ENCODE peak calls at places on chromosomes 11 and 22, in five cellular contexts. R is fibroblast of pulmonary artery, W is psoas muscle, S is cardiac fibroblast, Q is astrocyte of the spinal cord. O is an unnamed sample.

GRCh38 chr11:83871013-83871412 is 584.8 kb upstream of the CCDC90B start:
- DNase-seq in R (no peak), W (no peak), S (no peak), Q (no peak), O (no peak)

GRCh38 chr11:67545280-67545679 is 22.0 kb upstream of the CABP2 start:
- DNase-seq in R (no peak), W (peak), S (no peak), Q (no peak), O (no peak)

GRCh38 chr11:71482746-71483364 is 29.9 kb downstream of the NADSYN1 start:
- DNase-seq in R (no peak), W (no peak), S (no peak), Q (no peak), O (no peak)

GRCh38 chr11:102225689-102226562 is 91.4 kb upstream of the BIRC3 start:
- DNase-seq in R (peak), W (no peak), S (peak), Q (peak), O (no peak)

GRCh38 chr11:35009191-35009940 is 92.9 kb downstream of the PDHX start:
- DNase-seq in R (peak), W (no peak), S (peak), Q (peak), O (no peak)

GRCh38 chr11:131859811-131860210 is 489.4 kb downstream of the NTM start:
- DNase-seq in R (peak), W (no peak), S (peak), Q (peak), O (no peak)

GRCh38 chr22:31945478-31945815 is 1.1 kb downstream of the YWHAH start:
- DNase-seq in R (no peak), W (no peak), S (no peak), Q (no peak), O (no peak)

GRCh38 chr11:113697075-113697474 is 9.0 kb downstream of the TMPRSS5 start:
- DNase-seq in R (no peak), W (no peak), S (no peak), Q (no peak), O (no peak)

GRCh38 chr22:48268293-48268692 is 1505.8 kb downstream of the TBC1D22A start:
- DNase-seq in R (no peak), W (no peak), S (no peak), Q (no peak), O (no peak)

GRCh38 chr22:36383110-36383581 is 4.6 kb downstream of the MYH9 start:
- DNase-seq in R (peak), W (no peak), S (peak), Q (peak), O (peak)

GRCh38 chr22:49229483-49230193 is 598.0 kb downstream of the BRD1 start:
- DNase-seq in R (no peak), W (no peak), S (no peak), Q (no peak), O (no peak)

GRCh38 chr22:43706151-43706550 is 106.0 kb downstream of the EFCAB6 start:
- DNase-seq in R (no peak), W (no peak), S (no peak), Q (no peak), O (no peak)

DNA sequence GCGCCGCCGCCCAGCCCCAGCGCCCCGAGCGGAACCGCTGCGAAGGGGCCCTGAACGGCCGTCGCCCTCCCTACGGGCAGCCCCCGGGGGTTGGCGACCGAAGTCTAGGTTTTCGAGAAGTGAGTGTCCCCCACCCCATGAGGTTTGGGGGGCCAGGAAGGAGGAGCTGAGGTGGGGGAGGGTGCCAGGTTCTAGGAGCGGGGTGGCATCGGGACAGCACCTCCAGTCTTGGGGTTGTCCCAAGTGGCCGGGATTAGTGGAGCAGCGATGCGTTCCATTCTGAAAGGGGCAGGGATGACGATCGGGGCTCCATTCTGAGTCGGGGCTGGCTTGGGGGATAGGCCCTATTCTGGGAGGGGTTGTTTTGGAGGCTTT is 408 bp downstream of the PPP2R5B start:
- DNase-seq in R (no peak), W (no peak), S (peak), Q (no peak), O (no peak)
- H3K4me3 ChIP-seq in R (peak), W (peak), S (peak), Q (peak), O (peak)

DNA sequence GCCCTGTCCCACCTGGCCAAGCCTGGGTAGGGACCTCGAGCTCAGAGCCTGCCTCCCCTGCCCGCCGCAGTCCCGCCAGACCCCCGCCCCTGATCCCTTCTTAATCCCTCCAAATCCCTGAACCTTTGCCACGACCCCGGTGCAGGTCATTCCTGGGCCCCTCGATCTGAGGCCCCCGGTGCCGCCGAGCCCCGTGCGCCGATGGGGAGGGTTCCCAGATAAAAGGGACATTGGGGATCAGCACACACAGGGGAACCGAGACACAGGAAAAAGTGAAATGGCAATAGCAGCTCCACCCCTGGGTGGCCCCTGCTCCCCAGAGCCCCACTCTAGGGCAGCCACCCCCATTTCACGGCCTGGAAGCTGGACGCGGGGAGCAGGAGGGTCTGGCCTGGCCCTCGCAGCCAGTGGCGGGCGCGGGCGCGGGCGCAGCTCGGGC is 1.3 kb upstream of the WNT7B start:
- DNase-seq in R (no peak), W (no peak), S (no peak), Q (no peak), O (no peak)
- H3K4me3 ChIP-seq in R (no peak), W (peak), S (no peak), Q (no peak), O (peak)

GRCh38 chr11:110952150-110952549 is 239.9 kb upstream of the ARHGAP20 start:
- DNase-seq in R (no peak), W (no peak), S (no peak), Q (no peak), O (no peak)

GRCh38 chr11:110951041-110951440 is 238.8 kb upstream of the ARHGAP20 start:
- DNase-seq in R (no peak), W (no peak), S (no peak), Q (no peak), O (no peak)

GRCh38 chr11:110951609-110952008 is 239.4 kb upstream of the ARHGAP20 start:
- DNase-seq in R (no peak), W (no peak), S (no peak), Q (no peak), O (no peak)

GRCh38 chr11:110947100-110947499 is 234.9 kb upstream of the ARHGAP20 start:
- DNase-seq in R (no peak), W (peak), S (no peak), Q (no peak), O (no peak)

DNA sequence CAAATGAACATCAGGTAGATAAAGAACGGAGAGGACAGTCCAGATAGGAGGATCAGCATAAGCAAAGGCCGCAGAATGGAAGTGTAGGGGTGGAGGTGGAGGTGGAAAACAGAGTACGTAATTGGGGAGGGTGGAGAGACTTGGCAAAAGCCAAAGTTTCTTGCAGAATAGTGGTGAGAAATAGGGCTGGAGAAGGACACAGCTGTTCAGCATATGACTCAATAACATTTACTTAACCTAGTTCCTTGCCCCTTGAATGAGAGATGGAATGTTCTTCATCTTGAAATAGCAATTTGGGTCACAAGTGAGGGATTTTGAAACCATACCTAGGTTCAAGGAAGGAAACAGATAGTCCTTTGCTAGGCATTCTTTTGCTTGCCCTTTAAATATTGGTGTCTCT is 235.9 kb upstream of the ARHGAP20 start:
- DNase-seq in R (peak), W (no peak), S (peak), Q (peak), O (no peak)
- H3K4me3 ChIP-seq in R (no peak), W (no peak), S (no peak), Q (no peak), O (no peak)

GRCh38 chr11:7577226-7577882 is 63.6 kb downstream of the PPFIBP2 start:
- DNase-seq in R (peak), W (peak), S (no peak), Q (peak), O (no peak)
- H3K4me3 ChIP-seq in R (peak), W (peak), S (peak), Q (peak), O (peak)

GRCh38 chr11:10898763-10899541 is 41.1 kb upstream of the ZBED5 start:
- DNase-seq in R (no peak), W (peak), S (no peak), Q (no peak), O (no peak)
- H3K4me3 ChIP-seq in R (peak), W (peak), S (peak), Q (no peak), O (no peak)

GRCh38 chr11:65503606-65503922 is 4.7 kb downstream of the MALAT1 start:
- DNase-seq in R (peak), W (no peak), S (peak), Q (no peak), O (no peak)

GRCh38 chr11:65503923-65504670 is 5.3 kb downstream of the MALAT1 start:
- DNase-seq in R (peak), W (no peak), S (peak), Q (peak), O (no peak)

GRCh38 chr11:65502274-65502851 is 3.5 kb downstream of the MALAT1 start:
- DNase-seq in R (peak), W (no peak), S (peak), Q (peak), O (no peak)

GRCh38 chr11:65501530-65502273 is 2.9 kb downstream of the MALAT1 start:
- DNase-seq in R (peak), W (no peak), S (peak), Q (peak), O (no peak)

DNA sequence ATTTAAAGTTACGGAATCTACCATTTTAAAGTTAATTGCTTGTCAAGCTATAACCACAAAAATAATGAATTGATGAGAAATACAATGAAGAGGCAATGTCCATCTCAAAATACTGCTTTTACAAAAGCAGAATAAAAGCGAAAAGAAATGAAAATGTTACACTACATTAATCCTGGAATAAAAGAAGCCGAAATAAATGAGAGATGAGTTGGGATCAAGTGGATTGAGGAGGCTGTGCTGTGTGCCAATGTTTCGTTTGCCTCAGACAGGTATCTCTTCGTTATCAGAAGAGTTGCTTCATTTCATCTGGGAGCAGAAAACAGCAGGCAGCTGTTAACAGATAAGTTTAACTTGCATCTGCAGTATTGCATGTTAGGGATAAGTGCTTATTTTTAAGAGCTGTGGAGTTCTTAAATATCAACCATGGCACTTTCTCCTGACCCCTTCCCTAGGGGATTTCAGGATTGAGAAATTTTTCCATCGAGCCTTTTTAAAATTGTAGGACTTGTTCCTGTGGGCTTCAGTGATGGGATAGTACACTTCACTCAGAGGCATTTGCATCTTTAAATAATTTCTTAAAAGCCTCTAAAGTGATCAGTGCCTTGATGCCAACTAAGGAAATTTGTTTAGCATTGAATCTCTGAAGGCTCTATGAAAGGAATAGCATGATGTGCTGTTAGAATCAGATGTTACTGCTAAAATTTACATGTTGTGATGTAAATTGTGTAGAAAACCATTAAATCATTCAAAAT is 4.2 kb downstream of the MALAT1 start:
- DNase-seq in R (peak), W (no peak), S (peak), Q (peak), O (no peak)
- H3K4me3 ChIP-seq in R (peak), W (peak), S (peak), Q (peak), O (peak)

GRCh38 chr11:2891291-2891690 is 5.7 kb upstream of the CDKN1C start:
- DNase-seq in R (no peak), W (no peak), S (no peak), Q (peak), O (peak)

GRCh38 chr11:2892215-2893020 is 6.8 kb upstream of the CDKN1C start:
- DNase-seq in R (peak), W (no peak), S (peak), Q (peak), O (peak)

GRCh38 chr11:2893935-2894334 is 8.4 kb upstream of the CDKN1C start:
- DNase-seq in R (no peak), W (no peak), S (no peak), Q (no peak), O (no peak)

GRCh38 chr11:2891901-2892214 is 6.3 kb upstream of the CDKN1C start:
- DNase-seq in R (no peak), W (peak), S (no peak), Q (no peak), O (no peak)

DNA sequence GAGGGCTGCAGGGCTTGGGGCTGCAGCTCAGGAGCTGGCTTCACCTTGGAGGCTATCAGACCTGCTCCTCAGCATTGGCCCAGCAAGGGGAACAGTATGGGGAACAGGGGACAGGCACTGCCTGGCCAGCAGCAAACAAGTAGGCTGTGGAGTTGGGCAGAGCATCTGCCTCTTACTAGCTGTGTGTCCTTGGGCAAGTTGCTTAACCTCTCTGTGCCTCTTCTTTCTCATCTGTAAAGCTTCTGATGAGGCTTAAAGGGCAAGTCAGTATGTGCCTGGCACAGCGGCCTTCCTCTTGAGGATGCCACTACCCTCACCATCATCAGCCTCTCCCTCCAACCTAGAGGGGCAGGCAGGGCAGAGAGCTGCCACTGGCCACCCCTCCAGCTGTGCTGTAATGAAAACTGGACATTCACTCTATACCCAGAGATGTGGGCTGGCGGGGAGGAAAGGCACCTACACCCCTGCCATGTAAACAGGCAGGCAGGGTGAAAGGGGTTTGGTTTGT is 7.5 kb upstream of the CDKN1C start:
- DNase-seq in R (no peak), W (no peak), S (no peak), Q (no peak), O (peak)
- H3K4me3 ChIP-seq in R (peak), W (peak), S (peak), Q (peak), O (peak)

DNA sequence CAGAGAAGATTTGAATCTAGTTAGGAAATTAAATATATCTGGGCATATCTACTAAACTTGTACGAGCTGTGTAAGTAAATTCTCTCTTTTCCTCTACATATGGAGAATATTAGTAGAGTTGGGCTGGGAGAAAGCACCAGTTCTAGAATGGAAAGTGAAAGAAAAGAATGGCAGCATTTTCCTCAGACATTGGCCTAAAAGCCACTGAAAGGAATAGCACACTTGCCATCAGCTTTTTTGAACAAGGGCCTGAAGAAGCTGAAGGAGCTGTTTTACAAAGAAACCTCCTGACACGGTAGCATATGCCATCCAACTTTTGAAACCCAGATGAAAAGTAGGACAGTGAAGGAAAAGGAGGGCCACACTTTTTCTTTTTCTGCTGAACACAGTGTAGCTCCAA is 1563.7 kb upstream of the TENM4 start:
- DNase-seq in R (no peak), W (no peak), S (no peak), Q (no peak), O (no peak)
- H3K4me3 ChIP-seq in R (no peak), W (no peak), S (no peak), Q (no peak), O (no peak)

GRCh38 chr11:62882811-62883496 is 2.3 kb downstream of the SLC3A2 start:
- DNase-seq in R (no peak), W (no peak), S (no peak), Q (no peak), O (no peak)
- H3K4me3 ChIP-seq in R (peak), W (peak), S (peak), Q (peak), O (peak)

GRCh38 chr11:5596611-5597201 is at the start of gene TRIM6:
- DNase-seq in R (peak), W (peak), S (peak), Q (peak), O (no peak)
- H3K4me3 ChIP-seq in R (peak), W (peak), S (peak), Q (peak), O (no peak)